ENCODE peak calls at places on chromosomes 16 and 17, in seven cellular contexts. P is globus pallidus; D is amniotic stem cell; B is PC-3; I is anterior cingulate cortex; Z is NCI-H1105 treated with DMSO at 0.1 percent for 48 hours; R is stimulated activated CD8-positive, alpha-beta memory T cell treated with anti-CD3 and anti-CD28 coated beads, Interleukin-4, amount 100 ng/mL, for 48 hours. Q is an unnamed sample.

GRCh38 chr17:81519284-81520020 is 6.9 kb upstream of the ACTG1 start:
- DNase-seq in P (no peak), D (no peak), B (peak; percentile 90), I (no peak), Z (peak; percentile 52), R (peak; percentile 79), Q (peak; percentile 75)

GRCh38 chr16:106623-107324 is 28.7 kb downstream of the MPG start:
- DNase-seq in P (peak; percentile 84), D (peak; percentile 74), B (peak; percentile 67), I (no peak), Z (peak; percentile 61), R (peak; percentile 52), Q (peak; percentile 70)

GRCh38 chr17:49944451-49944850 is 24.5 kb upstream of the DLX4 start:
- DNase-seq in P (no peak), D (no peak), B (no peak), I (no peak), Z (peak; percentile 87), R (no peak), Q (no peak)

GRCh38 chr16:56477096-56477878 is 25.9 kb downstream of the OGFOD1 start:
- DNase-seq in P (no peak), D (peak; percentile 43), B (peak; percentile 66), I (no peak), Z (no peak), R (no peak), Q (no peak)

GRCh38 chr16:53055603-53056527 is 1.1 kb downstream of the CHD9 start:
- DNase-seq in P (peak; percentile 46), D (peak; percentile 17), B (peak; percentile 28), I (no peak), Z (peak; percentile 25), R (peak; percentile 41), Q (peak; percentile 56)

GRCh38 chr16:53094013-53094630 is 39.3 kb downstream of the CHD9 start:
- DNase-seq in P (peak; percentile 51), D (no peak), B (peak; percentile 23), I (no peak), Z (no peak), R (no peak), Q (no peak)

GRCh38 chr16:75402174-75402820 is 31.0 kb downstream of the CFDP1 start:
- DNase-seq in P (no peak), D (peak; percentile 43), B (peak; percentile 51), I (no peak), Z (no peak), R (no peak), Q (no peak)

GRCh38 chr17:80782536-80783427 is 208.9 kb upstream of the CHMP6 start:
- DNase-seq in P (no peak), D (no peak), B (no peak), I (no peak), Z (no peak), R (no peak), Q (peak; percentile 47)

GRCh38 chr16:16189842-16190241 is 33.5 kb downstream of the ABCC6 start:
- DNase-seq in P (no peak), D (no peak), B (no peak), I (no peak), Z (no peak), R (no peak), Q (no peak)

GRCh38 chr17:4780325-4781010 is 5.7 kb downstream of the VMO1 start:
- DNase-seq in P (no peak), D (no peak), B (no peak), I (no peak), Z (no peak), R (no peak), Q (no peak)

GRCh38 chr16:1974157-1975070 is 2.6 kb downstream of the TBL3 start:
- DNase-seq in P (no peak), D (no peak), B (no peak), I (no peak), Z (no peak), R (no peak), Q (no peak)